ENCODE peak calls at places on chromosomes 4 and X, in five cellular contexts. J, M, Y, U and F are unnamed samples.

GRCh38 chrX:15170927-15171326 is 99.0 kb downstream of the ASB9 start:
- DNase-seq in M (no peak), J (no peak), Y (no peak), U (no peak), F (no peak)

GRCh38 chrX:28058906-28059305 is 77.7 kb upstream of the DCAF8L1 start:
- DNase-seq in Y (no peak), U (no peak), M (no peak), J (no peak), F (no peak)

GRCh38 chrX:285076-285677 is 4.0 kb downstream of the PLCXD1 start:
- DNase-seq in M (no peak), J (no peak), U (peak; percentile 6), Y (no peak), F (no peak)

GRCh38 chr4:156248921-156249320 is 295.3 kb upstream of the CTSO start:
- DNase-seq in J (no peak), Y (no peak), M (no peak), U (no peak), F (no peak)

GRCh38 chr4:125315571-125316390 is 1.0 kb downstream of the FAT4 start:
- DNase-seq in Y (peak; percentile 77), J (no peak), M (peak; percentile 51), U (peak; percentile 37), F (peak; percentile 81)

GRCh38 chr4:166972071-166972470 is 262.2 kb downstream of the SPOCK3 start:
- DNase-seq in Y (no peak), U (no peak), J (no peak), M (peak; percentile 70), F (no peak)

GRCh38 chr4:98166025-98166730 is 22.9 kb upstream of the STPG2 start:
- DNase-seq in Y (peak; percentile 62), J (no peak), M (peak; percentile 84), U (peak; percentile 55), F (peak; percentile 51)

GRCh38 chr4:38381788-38382187 is 282.2 kb upstream of the KLF3 start:
- DNase-seq in Y (no peak), M (no peak), J (no peak), U (no peak), F (no peak)

GRCh38 chrX:114774691-114775090 is 190.8 kb downstream of the HTR2C start:
- DNase-seq in Y (no peak), U (no peak), M (no peak), J (no peak), F (no peak)

GRCh38 chr4:82049294-82049693 is 324.5 kb downstream of the HNRNPD start:
- DNase-seq in M (no peak), U (no peak), Y (no peak), J (no peak), F (no peak)

GRCh38 chr4:82044141-82044993 is 329.4 kb downstream of the HNRNPD start:
- DNase-seq in Y (peak; percentile 69), J (no peak), U (peak; percentile 74), M (peak; percentile 77), F (peak; percentile 71)

GRCh38 chr4:82047731-82048130 is 326.1 kb downstream of the HNRNPD start:
- DNase-seq in M (peak; percentile 40), Y (no peak), J (no peak), U (no peak), F (no peak)

GRCh38 chr4:82045267-82045666 is 328.5 kb downstream of the HNRNPD start:
- DNase-seq in Y (no peak), J (no peak), M (no peak), U (no peak), F (no peak)

DNA sequence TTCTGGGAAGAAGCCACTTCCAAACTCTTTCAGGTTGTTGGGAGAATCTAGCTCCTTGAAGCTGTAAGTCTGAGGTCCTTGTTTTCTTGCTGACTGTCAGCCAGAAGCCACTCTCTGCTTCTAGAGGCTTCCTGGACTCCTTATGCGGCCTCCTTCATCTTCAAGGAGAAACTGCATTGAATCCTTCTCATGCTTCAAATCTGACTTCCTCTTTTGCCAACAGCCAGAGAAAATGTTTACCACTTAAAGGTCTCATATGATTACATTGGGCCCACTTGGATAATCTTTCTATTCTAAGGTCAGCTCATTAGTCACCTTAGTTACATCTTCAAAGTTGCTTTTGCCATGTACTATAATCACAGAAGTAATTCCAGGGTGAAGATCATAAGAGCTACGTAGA is 327.0 kb downstream of the HNRNPD start:
- DNase-seq in Y (no peak), U (no peak), M (no peak), J (no peak), F (no peak)
- H3K27me3 ChIP-seq in Y (no peaks in the 10 kb centered on the region), U (no peaks in the 10 kb centered on the region), M (no peaks in the 10 kb centered on the region), J (peaks cover 4% of the 10 kb centered on the region), F (peaks cover 15% of the 10 kb centered on the region)

DNA sequence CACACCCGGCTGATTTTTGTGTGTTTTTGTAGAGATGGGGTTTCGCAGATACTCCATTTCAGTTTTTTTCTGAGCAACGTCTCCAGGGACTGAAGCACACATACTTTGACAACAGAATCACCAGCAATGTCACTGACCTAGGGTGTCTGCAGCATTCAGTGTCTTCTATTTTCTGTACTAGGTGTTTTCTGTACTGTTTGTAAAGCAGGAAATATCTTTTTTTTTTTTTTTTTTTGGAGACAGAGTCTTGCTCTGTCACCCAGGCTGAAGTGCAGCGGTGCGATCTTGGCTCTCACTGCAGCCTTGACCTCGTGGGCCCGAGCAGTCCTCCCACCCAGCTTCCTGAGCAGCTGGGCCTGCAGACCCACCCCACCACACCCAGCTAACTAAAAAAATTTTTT is 8.8 kb downstream of the ADD1 start:
- DNase-seq in Y (no peak), M (no peak), J (peak; percentile 41), U (no peak), F (peak; percentile 22)
- H3K4me1 ChIP-seq in Y (peaks cover 86% of the 10 kb centered on the region), M (no peaks in the 10 kb centered on the region), J (peaks cover 78% of the 10 kb centered on the region), U (peaks cover 87% of the 10 kb centered on the region), F (peaks cover 22% of the 10 kb centered on the region)

GRCh38 chrX:71493111-71493613 is 39.7 kb upstream of the OGT start:
- DNase-seq in J (no peak), M (no peak), U (peak; percentile 14), Y (no peak), F (peak; percentile 13)
- H3K27me3 ChIP-seq in J (no peaks in the 10 kb centered on the region), M (no peaks in the 10 kb centered on the region), U (no peaks in the 10 kb centered on the region), Y (no peaks in the 10 kb centered on the region), F (no peaks in the 10 kb centered on the region)

GRCh38 chr4:73684097-73684496 is 56.3 kb upstream of the CXCL8 start:
- DNase-seq in Y (no peak), M (peak; percentile 43), U (no peak), J (no peak), F (no peak)
- H3K4me1 ChIP-seq in Y (no peaks in the 10 kb centered on the region), M (peaks cover 27% of the 10 kb centered on the region), U (no peaks in the 10 kb centered on the region), J (no peaks in the 10 kb centered on the region), F (peaks cover 16% of the 10 kb centered on the region)